ENCODE peak calls at places on chromosomes 12 and 14, in six cellular contexts. B is psoas muscle, N is brain microvascular endothelial cell, W is AG04450, Y is endothelial cell of umbilical vein, V is transverse colon. Z is an unnamed sample.

GRCh38 chr12:93113317-93114006 is 184.4 kb upstream of the EEA1 start:
- DNase-seq in B (no peak), V (no peak), N (no peak), Y (peak), W (no peak), Z (no peak)

GRCh38 chr12:22635812-22636211 is 10.8 kb downstream of the ETNK1 start:
- DNase-seq in Y (no peak), V (no peak), W (no peak), N (peak), B (no peak), Z (no peak)

GRCh38 chr12:20148241-20148640 is 220.1 kb upstream of the PDE3A start:
- DNase-seq in B (no peak), Y (no peak), W (no peak), N (no peak), V (no peak), Z (no peak)

GRCh38 chr12:47095446-47096236 is 15.9 kb upstream of the AMIGO2 start:
- DNase-seq in V (no peak), B (no peak), N (peak), Y (peak), W (peak), Z (peak)

GRCh38 chr14:95415993-95416392 is 96.3 kb upstream of the CLMN start:
- DNase-seq in B (peak), W (no peak), Y (no peak), N (no peak), V (no peak), Z (no peak)

GRCh38 chr14:97624985-97625384 is 827.8 kb downstream of the VRK1 start:
- DNase-seq in Y (no peak), B (no peak), N (no peak), W (no peak), V (no peak), Z (no peak)

GRCh38 chr14:99791476-99792283 is 1.5 kb upstream of the EML1 start:
- DNase-seq in B (no peak), W (no peak), V (no peak), N (no peak), Y (peak), Z (no peak)

GRCh38 chr12:119259483-119259882 is 75.0 kb upstream of the CCDC60 start:
- DNase-seq in V (no peak), W (no peak), N (no peak), Y (no peak), B (no peak), Z (no peak)

GRCh38 chr12:131209082-131210070 is 255.7 kb downstream of the ADGRD1 start:
- DNase-seq in N (no peak), Y (no peak), B (no peak), V (no peak), W (no peak), Z (no peak)

GRCh38 chr12:11688831-11689230 is 39.4 kb downstream of the ETV6 start:
- DNase-seq in B (no peak), W (no peak), N (no peak), Y (no peak), V (no peak), Z (no peak)

GRCh38 chr12:83996671-83997070 is 915.9 kb downstream of the SLC6A15 start:
- DNase-seq in B (no peak), N (no peak), Y (no peak), V (no peak), W (no peak), Z (no peak)

GRCh38 chr12:131102493-131102931 is 148.8 kb downstream of the ADGRD1 start:
- DNase-seq in N (no peak), V (no peak), B (no peak), W (no peak), Y (no peak), Z (peak)

GRCh38 chr12:460301-461230 is 827 bp downstream of the B4GALNT3 start:
- DNase-seq in N (no peak), W (no peak), Y (no peak), B (peak), V (peak), Z (peak)

GRCh38 chr12:915090-915489 is 34.4 kb downstream of the RAD52 start:
- DNase-seq in Y (peak), V (no peak), W (no peak), N (no peak), B (no peak), Z (no peak)

GRCh38 chr14:55881577-55882241 is 236.5 kb upstream of the PELI2 start:
- DNase-seq in B (no peak), V (no peak), Y (no peak), N (no peak), W (no peak), Z (peak)

GRCh38 chr12:122021193-122021821 is 377 bp upstream of the BCL7A start:
- DNase-seq in W (no peak), Y (peak), N (no peak), V (peak), B (no peak), Z (peak)

GRCh38 chr12:65823481-65824313 is 586 bp upstream of the HMGA2 start:
- DNase-seq in W (no peak), N (peak), Y (peak), V (peak), B (peak), Z (peak)

GRCh38 chr12:1272132-1272531 is 281.1 kb downstream of the ERC1 start:
- DNase-seq in V (no peak), N (no peak), Y (no peak), B (no peak), W (no peak), Z (no peak)

GRCh38 chr14:81743605-81744004 is 210.0 kb upstream of the SEL1L start:
- DNase-seq in N (no peak), W (no peak), V (no peak), Y (no peak), B (no peak), Z (no peak)

GRCh38 chr12:94618995-94619695 is 31.2 kb downstream of the TMCC3 start:
- DNase-seq in W (peak), V (no peak), N (peak), B (no peak), Y (peak), Z (peak)

GRCh38 chr12:111404362-111405148 is 1.2 kb upstream of the SH2B3 start:
- DNase-seq in V (no peak), N (no peak), W (no peak), Y (peak), B (no peak), Z (peak)

GRCh38 chr12:69129014-69129413 is 110.4 kb upstream of the CPSF6 start:
- DNase-seq in B (no peak), Y (no peak), V (no peak), N (no peak), W (no peak), Z (no peak)

GRCh38 chr12:81757731-81758325 is 1.3 kb downstream of the PPFIA2 start:
- DNase-seq in B (no peak), V (no peak), N (no peak), Y (no peak), W (no peak), Z (no peak)

GRCh38 chr12:81759215-81759991 is at the start of gene PPFIA2:
- DNase-seq in W (no peak), B (peak), V (no peak), Y (no peak), N (peak), Z (no peak)

DNA sequence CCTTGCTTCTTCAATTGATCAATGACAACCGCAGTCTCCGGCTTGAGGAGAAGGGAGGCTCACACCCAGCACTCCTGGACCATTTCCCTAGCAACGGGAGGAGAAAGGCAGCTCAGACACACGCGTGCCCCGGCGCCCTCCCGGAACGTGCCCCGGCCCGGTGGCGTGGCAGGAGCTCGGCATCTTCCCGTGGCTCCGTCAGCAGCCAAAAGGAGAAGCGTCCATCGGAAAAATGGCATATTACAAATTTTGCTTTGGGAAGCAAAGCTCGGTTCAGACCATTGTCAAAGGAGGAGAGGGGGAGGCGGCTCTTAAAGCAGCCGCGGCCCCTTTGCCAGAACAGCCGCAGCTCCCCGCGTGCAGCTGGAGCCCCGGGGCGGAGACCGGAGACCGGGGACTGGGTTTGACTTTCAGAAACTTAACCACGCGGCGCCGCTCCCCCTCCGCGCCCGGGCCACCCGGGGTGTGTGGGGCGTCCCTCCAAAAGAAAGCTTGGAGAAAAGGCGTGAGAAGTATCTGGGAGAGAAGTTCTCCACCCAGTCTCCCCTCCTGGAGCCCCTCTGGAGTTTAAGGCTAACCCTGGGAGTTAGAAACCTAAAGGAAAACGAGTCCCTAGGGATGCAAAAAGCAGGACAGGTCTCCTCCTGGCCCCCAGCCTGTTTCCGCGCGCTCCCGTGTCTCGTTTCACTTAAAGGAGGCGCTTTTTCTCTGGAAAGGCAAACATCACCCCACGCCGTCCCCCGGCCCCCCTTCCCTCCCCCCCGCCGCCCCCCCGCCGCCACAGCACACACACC is 532 bp downstream of the PPFIA2 start:
- DNase-seq in Y (no peak), N (peak), V (no peak), B (peak), W (no peak), Z (peak)
- H3K4me3 ChIP-seq in Y (no peak), N (peak), V (peak), B (peak), W (peak), Z (peak)

GRCh38 chr14:22838631-22839041 is 2.3 kb downstream of the MMP14 start:
- DNase-seq in N (peak), W (no peak), B (no peak), V (peak), Y (no peak), Z (peak)
- H3K27ac ChIP-seq in N (peak), W (peak), B (peak), V (peak), Y (peak), Z (peak)

DNA sequence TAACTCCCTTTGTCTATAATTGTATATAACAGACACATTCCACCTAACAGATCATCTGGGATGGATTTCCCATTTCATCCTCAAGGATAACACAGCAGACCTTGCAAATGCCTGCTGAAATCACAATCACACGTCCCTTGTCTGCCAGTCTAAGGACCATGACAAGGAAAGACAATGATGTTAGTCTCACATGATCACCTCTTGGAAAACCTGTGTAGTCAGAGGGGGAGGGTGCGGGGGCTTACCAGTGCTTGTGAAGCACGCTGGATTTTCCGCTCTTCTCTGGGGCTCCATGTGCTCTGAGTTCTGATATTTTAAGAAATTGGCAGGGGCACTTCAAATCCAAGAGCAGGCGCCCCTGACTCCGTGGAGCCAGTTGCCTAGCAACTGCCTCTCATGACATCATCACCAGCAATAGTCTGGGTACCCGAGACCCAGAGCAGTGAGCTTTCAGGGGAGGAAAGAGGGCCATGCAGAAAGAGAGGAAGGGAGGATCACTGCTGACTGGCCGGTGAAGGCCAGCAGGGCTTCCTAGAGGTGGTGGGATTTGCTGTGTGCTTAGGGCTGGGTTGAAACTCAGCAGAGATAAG is 200.8 kb upstream of the C14orf180 start:
- DNase-seq in N (no peak), Y (no peak), V (no peak), W (no peak), B (no peak), Z (peak)
- TF ChIP-seq CTCF in N (no peak), Y (no peak), V (no peak), W (no peak), B (no peak), Z (no peak)

GRCh38 chr14:59582161-59582560 is 5.5 kb upstream of the CCDC175 start:
- DNase-seq in B (no peak), Y (no peak), W (no peak), V (no peak), N (no peak), Z (peak)

GRCh38 chr14:59576332-59577294 is at the start of gene CCDC175:
- DNase-seq in N (peak), W (peak), Y (peak), B (peak), V (peak), Z (peak)
- H3K4me3 ChIP-seq in N (peak), W (peak), Y (no peak), B (peak), V (peak), Z (peak)

DNA sequence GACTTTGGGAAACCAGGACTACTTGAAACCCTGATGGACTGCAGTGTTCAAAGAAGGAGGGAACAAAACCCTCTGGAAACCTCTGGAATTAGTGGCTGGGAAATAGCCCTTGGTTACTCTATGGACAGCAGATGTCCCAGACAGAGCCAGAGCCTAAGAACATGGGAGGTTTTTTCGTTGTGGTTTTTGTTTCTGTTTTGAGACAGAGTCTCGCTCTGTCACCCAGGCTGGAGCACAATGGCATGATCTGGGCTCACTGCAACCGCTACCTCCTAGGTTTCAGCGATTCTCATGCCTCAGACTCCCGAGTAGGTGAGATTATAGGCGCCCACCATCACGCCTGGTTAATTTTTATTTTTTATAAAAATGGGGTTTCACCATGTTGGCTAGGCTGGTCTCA is 1378.7 kb downstream of the AACS start:
- DNase-seq in N (no peak), Y (no peak), W (no peak), B (no peak), V (no peak), Z (no peak)
- H3K27ac ChIP-seq in N (no peak), Y (no peak), W (no peak), B (no peak), V (no peak), Z (no peak)

GRCh38 chr12:12714276-12715001 is 2.7 kb upstream of the CDKN1B start:
- DNase-seq in N (no peak), W (no peak), Y (peak), V (peak), B (no peak), Z (no peak)
- TF ChIP-seq CTCF in N (peak), W (peak), Y (peak), V (no peak), B (peak), Z (peak)

DNA sequence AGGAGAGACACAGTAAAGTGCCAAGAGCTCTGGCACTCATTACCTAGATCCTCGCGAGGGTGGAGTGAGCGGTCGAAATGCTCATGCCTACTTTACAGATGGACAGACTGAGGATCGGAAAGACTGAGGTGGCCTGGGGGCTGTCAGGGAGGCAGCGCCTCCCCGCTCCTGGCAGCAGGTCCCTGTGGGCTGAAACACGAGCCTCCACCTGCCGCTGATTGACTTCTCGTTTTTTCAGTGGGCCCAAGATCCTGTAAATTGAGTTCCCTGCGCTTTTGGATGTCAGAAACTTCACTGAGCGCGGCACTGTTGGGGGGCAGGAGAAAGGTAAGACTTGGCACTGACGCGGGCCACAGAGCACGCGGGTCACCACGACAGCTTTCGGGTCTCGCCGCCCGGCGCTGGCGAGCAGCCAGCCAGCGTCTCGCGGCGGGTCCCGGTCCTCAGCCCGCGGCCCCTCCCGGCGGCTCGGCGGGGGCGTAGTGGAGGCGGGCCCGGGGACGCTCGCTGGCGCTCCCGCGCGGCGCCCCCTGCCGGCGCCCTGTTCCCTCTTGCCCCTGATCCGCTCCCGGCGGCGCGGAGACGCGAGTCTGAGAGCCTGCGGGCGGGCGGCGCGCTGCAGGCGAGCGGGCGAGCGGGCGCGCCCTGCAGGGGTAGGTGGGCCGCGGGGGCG is 550 bp upstream of the SCN8A start:
- DNase-seq in W (peak), Y (peak), B (peak), N (peak), V (peak), Z (peak)
- H3K4me3 ChIP-seq in W (peak), Y (peak), B (peak), N (peak), V (peak), Z (peak)

GRCh38 chr12:120670667-120671066 is 16.3 kb upstream of the MLEC start:
- DNase-seq in N (no peak), B (no peak), W (no peak), V (no peak), Y (no peak), Z (no peak)
- H3K27ac ChIP-seq in N (no peak), B (no peak), W (no peak), V (no peak), Y (no peak), Z (no peak)

DNA sequence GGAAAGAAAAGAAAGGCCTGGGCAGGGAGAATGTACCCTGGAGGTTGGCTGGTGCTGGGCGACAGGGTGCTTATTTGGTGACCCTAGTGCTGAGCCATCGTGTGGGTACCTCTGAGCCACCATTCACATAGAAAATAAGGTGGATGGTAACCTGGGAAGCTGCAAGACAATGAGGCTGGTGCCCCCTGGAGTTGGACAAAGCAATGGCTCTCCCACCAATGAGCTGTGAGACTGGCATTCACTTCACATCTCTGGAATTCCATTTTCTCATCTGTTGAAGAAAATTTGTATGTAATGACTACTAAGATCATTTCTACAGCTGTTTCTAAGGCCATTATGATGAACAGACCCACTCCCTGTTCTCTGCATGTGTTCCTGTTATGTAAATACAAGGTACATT is 63.1 kb upstream of the IGF1 start:
- DNase-seq in N (no peak), W (no peak), B (no peak), V (no peak), Y (no peak), Z (no peak)
- TF ChIP-seq CTCF in N (peak), W (peak), B (peak), V (no peak), Y (no peak), Z (peak)

DNA sequence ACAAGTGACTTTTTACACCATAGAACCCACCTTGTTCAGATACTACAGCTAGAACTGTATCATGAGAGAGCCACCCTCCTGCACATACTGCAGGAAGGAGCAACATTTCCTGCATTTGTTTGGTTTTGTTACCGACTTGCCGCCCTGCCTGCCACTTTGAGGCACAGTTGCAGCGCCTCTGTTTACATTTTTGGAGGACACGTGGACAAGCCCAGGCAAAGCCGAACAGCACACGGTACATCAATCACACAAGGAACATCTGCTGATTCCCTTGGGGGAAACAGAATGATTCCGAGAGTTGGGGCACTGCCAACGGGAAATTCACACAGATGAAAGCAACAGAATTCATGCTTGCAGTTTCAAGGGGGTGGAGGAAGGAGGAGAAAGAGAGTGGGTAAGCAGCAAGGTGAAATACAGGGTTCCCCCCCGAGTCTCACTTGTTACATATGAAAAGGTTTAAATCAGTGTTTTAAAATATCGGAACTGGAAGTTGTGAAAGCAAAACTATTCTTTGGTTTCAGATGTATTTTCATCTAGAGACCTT is 110.7 kb downstream of the BTG1 start:
- DNase-seq in V (peak), Y (peak), N (peak), W (peak), B (peak), Z (no peak)
- H3K4me3 ChIP-seq in V (peak), Y (no peak), N (peak), W (peak), B (peak), Z (peak)

Z was measured in osteoblast.